ENCODE peak calls at places on chromosomes 16 and 17, in four cellular contexts. One of them, this sample, is unnamed. For H3K4me1, the result is how much of the 10 kb centered on the place peaks cover.

GRCh38 chr16:86784267-86784626 is 205.9 kb downstream of the FOXL1 start:
- DNase-seq in CD8-positive, alpha-beta T cell: no peak
- DNase-seq in mesendoderm: no peak
- DNase-seq in IMR-90: no peak
- DNase-seq in this sample: no peak

GRCh38 chr17:64628641-64629040 is 33.5 kb downstream of the SMURF2 start:
- DNase-seq in mesendoderm: no peak
- DNase-seq in CD8-positive, alpha-beta T cell: no peak
- DNase-seq in IMR-90: no peak
- DNase-seq in this sample: no peak

GRCh38 chr17:66304304-66305174 is 2.1 kb downstream of the PRKCA start:
- DNase-seq in CD8-positive, alpha-beta T cell: no peak
- DNase-seq in IMR-90: no peak
- DNase-seq in mesendoderm: peak
- DNase-seq in this sample: no peak

GRCh38 chr16:17032332-17032731 is 438.4 kb downstream of the XYLT1 start:
- DNase-seq in CD8-positive, alpha-beta T cell: no peak
- DNase-seq in mesendoderm: no peak
- DNase-seq in IMR-90: no peak
- DNase-seq in this sample: no peak

GRCh38 chr16:3190949-3191353 is 2.9 kb downstream of the OR1F1 start:
- DNase-seq in IMR-90: no peak
- DNase-seq in mesendoderm: peak
- DNase-seq in CD8-positive, alpha-beta T cell: peak
- DNase-seq in this sample: no peak

GRCh38 chr17:50571681-50572080 is 11.2 kb downstream of the CACNA1G start:
- DNase-seq in CD8-positive, alpha-beta T cell: no peak
- DNase-seq in IMR-90: no peak
- DNase-seq in mesendoderm: no peak
- DNase-seq in this sample: no peak

GRCh38 chr17:35498429-35499178 is 38.9 kb downstream of the SLFN12L start:
- DNase-seq in CD8-positive, alpha-beta T cell: no peak
- DNase-seq in mesendoderm: no peak
- DNase-seq in IMR-90: no peak
- DNase-seq in this sample: no peak

GRCh38 chr17:38873646-38874380 is 4.0 kb downstream of the LASP1 start:
- DNase-seq in CD8-positive, alpha-beta T cell: no peak
- DNase-seq in mesendoderm: no peak
- DNase-seq in IMR-90: no peak
- DNase-seq in this sample: peak

GRCh38 chr16:14307059-14307531 is 236.0 kb downstream of the MRTFB start:
- DNase-seq in IMR-90: no peak
- DNase-seq in CD8-positive, alpha-beta T cell: no peak
- DNase-seq in mesendoderm: peak
- DNase-seq in this sample: no peak

GRCh38 chr16:12252616-12253015 is 276.1 kb downstream of the SNX29 start:
- DNase-seq in CD8-positive, alpha-beta T cell: no peak
- DNase-seq in IMR-90: no peak
- DNase-seq in mesendoderm: no peak
- DNase-seq in this sample: peak

GRCh38 chr16:69187387-69187890 is 475 bp downstream of the SNTB2 start:
- DNase-seq in CD8-positive, alpha-beta T cell: peak
- DNase-seq in mesendoderm: peak
- DNase-seq in IMR-90: no peak
- DNase-seq in this sample: peak

GRCh38 chr16:82633964-82634600 is 7.3 kb downstream of the CDH13 start:
- DNase-seq in CD8-positive, alpha-beta T cell: no peak
- DNase-seq in mesendoderm: peak
- DNase-seq in IMR-90: peak
- DNase-seq in this sample: peak

GRCh38 chr16:22813223-22813945 is 578 bp upstream of the HS3ST2 start:
- DNase-seq in mesendoderm: peak
- DNase-seq in IMR-90: peak
- DNase-seq in CD8-positive, alpha-beta T cell: no peak
- DNase-seq in this sample: peak

GRCh38 chr17:5422505-5422904 is 2.5 kb downstream of the RPAIN start:
- DNase-seq in mesendoderm: no peak
- DNase-seq in IMR-90: peak
- DNase-seq in CD8-positive, alpha-beta T cell: no peak
- DNase-seq in this sample: no peak

GRCh38 chr16:84096447-84097005 is 20.2 kb downstream of the MBTPS1 start:
- DNase-seq in IMR-90: no peak
- DNase-seq in mesendoderm: no peak
- DNase-seq in CD8-positive, alpha-beta T cell: no peak
- DNase-seq in this sample: no peak

GRCh38 chr16:78184554-78185183 is 85.2 kb downstream of the WWOX start:
- DNase-seq in CD8-positive, alpha-beta T cell: no peak
- DNase-seq in mesendoderm: no peak
- DNase-seq in IMR-90: peak
- DNase-seq in this sample: no peak

GRCh38 chr16:31105677-31106213 is 2.4 kb upstream of the BCKDK start:
- DNase-seq in CD8-positive, alpha-beta T cell: peak
- DNase-seq in mesendoderm: peak
- DNase-seq in IMR-90: no peak
- DNase-seq in this sample: peak

GRCh38 chr16:16120382-16121184 is 102.7 kb downstream of the ABCC6 start:
- DNase-seq in IMR-90: peak
- DNase-seq in mesendoderm: no peak
- DNase-seq in CD8-positive, alpha-beta T cell: no peak
- DNase-seq in this sample: peak

GRCh38 chr16:83992624-83993023 is 24.6 kb downstream of the NECAB2 start:
- DNase-seq in mesendoderm: no peak
- DNase-seq in IMR-90: peak
- DNase-seq in CD8-positive, alpha-beta T cell: no peak
- DNase-seq in this sample: peak

GRCh38 chr16:27097671-27098275 is 31.0 kb downstream of the C16orf82 start:
- DNase-seq in IMR-90: no peak
- DNase-seq in CD8-positive, alpha-beta T cell: no peak
- DNase-seq in mesendoderm: no peak
- DNase-seq in this sample: peak

GRCh38 chr16:967546-968295 is 3.1 kb downstream of the LMF1 start:
- DNase-seq in mesendoderm: no peak
- DNase-seq in CD8-positive, alpha-beta T cell: no peak
- DNase-seq in IMR-90: no peak
- DNase-seq in this sample: no peak

GRCh38 chr16:4663756-4664465 is 29.5 kb upstream of the NUDT16L1 start:
- DNase-seq in mesendoderm: no peak
- DNase-seq in IMR-90: no peak
- DNase-seq in CD8-positive, alpha-beta T cell: no peak
- DNase-seq in this sample: no peak

GRCh38 chr16:4693956-4694663 is 748 bp downstream of the NUDT16L1 start:
- DNase-seq in CD8-positive, alpha-beta T cell: peak
- DNase-seq in IMR-90: peak
- DNase-seq in mesendoderm: peak
- DNase-seq in this sample: peak

GRCh38 chr16:50744911-50745310 is 3.0 kb downstream of the CYLD start:
- DNase-seq in IMR-90: peak
- DNase-seq in CD8-positive, alpha-beta T cell: no peak
- DNase-seq in mesendoderm: no peak
- DNase-seq in this sample: no peak

GRCh38 chr17:28536532-28537218 is 15.7 kb downstream of the UNC119 start:
- DNase-seq in mesendoderm: no peak
- DNase-seq in CD8-positive, alpha-beta T cell: no peak
- DNase-seq in IMR-90: no peak
- DNase-seq in this sample: no peak

GRCh38 chr17:80175411-80175810 is 5.6 kb downstream of the CARD14 start:
- DNase-seq in mesendoderm: peak
- DNase-seq in IMR-90: no peak
- DNase-seq in CD8-positive, alpha-beta T cell: no peak
- DNase-seq in this sample: no peak

GRCh38 chr17:76734080-76734840 is 2.9 kb downstream of the SRSF2 start:
- DNase-seq in mesendoderm: no peak
- DNase-seq in CD8-positive, alpha-beta T cell: no peak
- DNase-seq in IMR-90: peak
- DNase-seq in this sample: no peak

GRCh38 chr17:74865504-74866197 is 6.0 kb upstream of the GRIN2C start:
- DNase-seq in IMR-90: no peak
- DNase-seq in mesendoderm: peak
- DNase-seq in CD8-positive, alpha-beta T cell: no peak
- DNase-seq in this sample: no peak

GRCh38 chr16:50303041-50303604 is 36.8 kb downstream of the ADCY7 start:
- DNase-seq in CD8-positive, alpha-beta T cell: no peak
- DNase-seq in mesendoderm: no peak
- DNase-seq in IMR-90: peak
- DNase-seq in this sample: no peak

GRCh38 chr16:2748757-2749455 is 3.5 kb upstream of the SRRM2 start:
- DNase-seq in CD8-positive, alpha-beta T cell: no peak
- DNase-seq in mesendoderm: no peak
- DNase-seq in IMR-90: no peak
- DNase-seq in this sample: no peak

GRCh38 chr17:79953335-79953734 is 82.3 kb downstream of the TBC1D16 start:
- DNase-seq in IMR-90: no peak
- DNase-seq in CD8-positive, alpha-beta T cell: no peak
- DNase-seq in mesendoderm: no peak
- DNase-seq in this sample: no peak

GRCh38 chr17:64216030-64216384 is 47.1 kb downstream of the TEX2 start:
- DNase-seq in IMR-90: peak
- DNase-seq in CD8-positive, alpha-beta T cell: no peak
- DNase-seq in mesendoderm: no peak
- DNase-seq in this sample: no peak

GRCh38 chr17:4947411-4948165 is 742 bp downstream of the PFN1 start:
- DNase-seq in CD8-positive, alpha-beta T cell: peak
- DNase-seq in IMR-90: peak
- DNase-seq in mesendoderm: peak
- DNase-seq in this sample: peak

GRCh38 chr16:86509759-86510464 is 415 bp upstream of the FOXF1 start:
- DNase-seq in CD8-positive, alpha-beta T cell: no peak
- DNase-seq in IMR-90: peak
- DNase-seq in mesendoderm: peak
- DNase-seq in this sample: no peak

GRCh38 chr17:49967621-49968379 is 1.2 kb upstream of the DLX4 start:
- DNase-seq in IMR-90: no peak
- DNase-seq in CD8-positive, alpha-beta T cell: no peak
- DNase-seq in mesendoderm: no peak
- DNase-seq in this sample: no peak

GRCh38 chr16:30609002-30609927 is 924 bp downstream of the ZNF689 start:
- DNase-seq in IMR-90: peak
- DNase-seq in mesendoderm: peak
- DNase-seq in CD8-positive, alpha-beta T cell: peak
- DNase-seq in this sample: peak

GRCh38 chr16:85391769-85392583 is 221.1 kb upstream of the GSE1 start:
- DNase-seq in mesendoderm: no peak
- DNase-seq in CD8-positive, alpha-beta T cell: no peak
- DNase-seq in IMR-90: peak
- DNase-seq in this sample: peak
- H3K4me1 ChIP-seq in mesendoderm: under half
- H3K4me1 ChIP-seq in CD8-positive, alpha-beta T cell: under half
- H3K4me1 ChIP-seq in IMR-90: under half
- H3K4me1 ChIP-seq in this sample: under half

DNA sequence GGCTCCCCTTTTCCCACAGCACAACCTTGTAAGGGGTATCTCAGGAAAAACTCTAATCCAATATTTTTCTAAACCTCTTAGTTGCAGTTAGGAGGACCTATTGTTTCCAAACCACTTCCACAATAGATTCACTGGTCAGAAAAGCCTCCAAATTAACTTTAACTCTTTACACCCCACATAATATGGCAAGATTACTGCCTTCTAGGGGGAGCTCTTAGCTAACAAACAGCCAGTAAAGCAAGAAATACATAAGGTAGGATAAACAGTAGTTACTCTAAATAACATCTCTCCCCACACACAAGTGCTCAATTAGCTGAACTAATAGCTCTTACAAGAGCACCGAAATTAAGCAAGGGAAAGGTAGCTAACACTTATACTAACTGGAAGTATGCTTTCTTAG is 192.1 kb upstream of the KIF2B start:
- DNase-seq in IMR-90: no peak
- DNase-seq in mesendoderm: no peak
- DNase-seq in CD8-positive, alpha-beta T cell: no peak
- DNase-seq in this sample: no peak
- H3K4me3 ChIP-seq in IMR-90: no peak
- H3K4me3 ChIP-seq in mesendoderm: no peak
- H3K4me3 ChIP-seq in CD8-positive, alpha-beta T cell: no peak
- H3K4me3 ChIP-seq in this sample: no peak

DNA sequence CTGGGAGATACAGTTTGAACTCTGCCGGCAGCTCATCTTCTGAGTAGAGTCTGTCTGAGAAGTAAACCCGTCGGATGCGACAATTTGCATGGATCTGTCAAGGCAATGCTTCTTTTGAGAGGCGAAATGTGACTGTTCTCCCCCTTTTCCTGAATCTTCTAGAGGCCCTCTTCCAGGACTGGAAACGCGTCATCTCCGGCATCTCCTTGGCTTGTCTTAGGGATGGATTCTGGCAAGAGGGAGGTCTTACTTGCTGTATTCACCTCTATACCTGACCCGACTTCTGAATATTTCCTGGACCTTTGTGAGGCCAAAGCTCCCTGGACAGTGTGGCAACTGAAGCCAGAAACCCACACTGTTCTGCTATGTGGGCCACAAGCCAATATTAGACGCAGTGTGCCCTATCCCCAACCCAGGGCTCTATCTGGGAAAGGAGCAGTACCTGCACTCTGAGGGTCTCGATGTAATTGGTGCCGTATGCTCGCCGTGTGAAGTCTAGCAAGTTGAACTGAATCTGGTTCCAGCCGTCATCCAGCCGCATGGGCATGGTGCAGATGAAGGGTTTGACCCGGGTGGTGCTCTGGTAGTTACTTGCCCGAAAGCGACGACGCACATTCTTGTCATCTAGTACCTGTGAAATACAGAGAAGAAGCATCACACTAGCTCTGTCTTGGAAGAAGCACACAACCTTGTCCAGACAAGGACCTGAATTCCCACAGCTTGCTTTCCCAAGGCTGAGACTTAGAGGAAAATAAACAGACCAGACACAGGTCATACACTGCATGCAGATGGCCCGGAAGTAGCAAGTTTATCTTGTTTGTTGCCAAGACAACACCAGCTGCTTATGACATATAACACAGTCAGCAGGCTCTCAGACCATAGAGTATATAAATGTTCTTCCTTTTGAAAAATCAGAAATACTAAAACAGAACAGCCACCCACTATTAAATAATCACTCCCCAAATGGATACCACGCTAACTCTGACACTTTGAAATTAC is 14.1 kb downstream of the CFAP20 start:
- DNase-seq in mesendoderm: no peak
- DNase-seq in CD8-positive, alpha-beta T cell: no peak
- DNase-seq in IMR-90: peak
- DNase-seq in this sample: no peak
- H3K27ac ChIP-seq in mesendoderm: no peak
- H3K27ac ChIP-seq in CD8-positive, alpha-beta T cell: no peak
- H3K27ac ChIP-seq in IMR-90: no peak
- H3K27ac ChIP-seq in this sample: peak

GRCh38 chr17:33258291-33258690 is 34.8 kb downstream of the ASIC2 start:
- DNase-seq in mesendoderm: no peak
- DNase-seq in CD8-positive, alpha-beta T cell: no peak
- DNase-seq in IMR-90: no peak
- DNase-seq in this sample: no peak
- H3K4me1 ChIP-seq in mesendoderm: under half
- H3K4me1 ChIP-seq in CD8-positive, alpha-beta T cell: under half
- H3K4me1 ChIP-seq in IMR-90: under half
- H3K4me1 ChIP-seq in this sample: under half

DNA sequence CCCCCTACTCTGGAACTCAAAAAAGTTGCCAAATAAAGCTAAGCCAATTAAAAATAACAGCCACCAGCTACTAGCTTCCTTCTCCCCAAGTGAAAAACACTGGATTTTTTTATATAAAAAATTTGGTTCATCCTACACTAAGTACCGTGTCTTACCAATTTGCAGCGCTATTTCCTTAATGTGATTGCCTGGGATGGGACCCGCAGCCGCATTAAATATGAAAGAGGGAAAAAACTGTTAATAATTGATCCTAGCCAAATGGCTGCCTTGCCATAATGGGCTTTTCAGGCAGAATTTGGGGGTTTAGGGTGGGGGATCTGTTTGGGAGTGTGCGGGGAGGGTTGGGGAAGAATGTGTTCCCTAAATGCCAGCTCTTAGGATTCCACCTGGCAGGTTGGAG is 2.0 kb downstream of the HOXB9 start:
- DNase-seq in CD8-positive, alpha-beta T cell: no peak
- DNase-seq in mesendoderm: no peak
- DNase-seq in IMR-90: no peak
- DNase-seq in this sample: no peak
- H3K4me3 ChIP-seq in CD8-positive, alpha-beta T cell: no peak
- H3K4me3 ChIP-seq in mesendoderm: no peak
- H3K4me3 ChIP-seq in IMR-90: no peak
- H3K4me3 ChIP-seq in this sample: no peak

This sample was measured in right cardiac atrium.